ENCODE peak calls at places on chromosomes 6 and 20, in six cellular contexts. N, H, A, U, R and T are unnamed samples. For H4K20me1, H3K4me1 and H3K9me3, the result is how much of the 10 kb centered on the place peaks cover.

GRCh38 chr20:41782730-41783406 is 164.7 kb upstream of the CHD6 start:
- DNase-seq in R (no peak), U (no peak), A (no peak), H (no peak), N (no peak), T (peak)

GRCh38 chr6:128505603-128506002 is 14.8 kb downstream of the PTPRK start:
- DNase-seq in U (no peak), R (no peak), H (no peak), N (no peak), A (no peak), T (no peak)

GRCh38 chr6:68873236-68873635 is 238.2 kb downstream of the ADGRB3 start:
- DNase-seq in A (no peak), R (no peak), H (no peak), U (no peak), N (no peak), T (no peak)

GRCh38 chr6:105509506-105510331 is 106.8 kb upstream of the PREP start:
- DNase-seq in R (peak), A (no peak), N (no peak), H (peak), U (peak), T (no peak)

GRCh38 chr6:35294308-35294945 is 3.2 kb upstream of the DEF6 start:
- DNase-seq in H (peak), A (peak), U (peak), R (peak), N (peak), T (peak)

GRCh38 chr6:72631480-72631879 is 9.6 kb downstream of the KCNQ5 start:
- DNase-seq in N (no peak), A (no peak), H (no peak), U (no peak), R (no peak), T (no peak)

GRCh38 chr6:143279385-143279784 is 171.1 kb downstream of the ADAT2 start:
- DNase-seq in H (peak), R (peak), A (no peak), N (peak), U (peak), T (peak)

GRCh38 chr20:22160254-22160653 is 424.1 kb downstream of the FOXA2 start:
- DNase-seq in U (no peak), H (no peak), R (no peak), A (no peak), N (no peak), T (no peak)

GRCh38 chr6:169251822-169252804 is 1.5 kb downstream of the THBS2 start:
- DNase-seq in N (no peak), A (no peak), H (no peak), U (no peak), R (no peak), T (no peak)

GRCh38 chr20:24084281-24084680 is 95.7 kb upstream of the GGTLC1 start:
- DNase-seq in A (no peak), R (no peak), N (no peak), U (no peak), H (no peak), T (no peak)

GRCh38 chr20:53930651-53931504 is 139.5 kb downstream of the BCAS1 start:
- DNase-seq in A (no peak), U (no peak), N (peak), R (no peak), H (peak), T (no peak)

GRCh38 chr6:14596410-14596809 is 478.8 kb downstream of the CD83 start:
- DNase-seq in U (peak), R (peak), N (peak), H (no peak), A (no peak), T (no peak)

GRCh38 chr6:43833996-43834390 is 64.0 kb downstream of the VEGFA start:
- DNase-seq in A (no peak), H (no peak), N (no peak), U (no peak), R (no peak), T (no peak)

GRCh38 chr6:14734416-14735340 is 511.2 kb upstream of the JARID2 start:
- DNase-seq in H (peak), R (peak), A (no peak), N (peak), U (no peak), T (no peak)

GRCh38 chr20:41135187-41135887 is 2.0 kb upstream of the PLCG1 start:
- DNase-seq in H (peak), N (peak), A (peak), U (peak), R (peak), T (peak)

GRCh38 chr6:168015492-168016175 is 18.2 kb downstream of the KIF25 start:
- DNase-seq in N (no peak), A (no peak), U (no peak), R (no peak), H (no peak), T (no peak)

GRCh38 chr6:3770023-3770422 is 18.5 kb upstream of the PXDC1 start:
- DNase-seq in R (no peak), N (no peak), A (no peak), U (no peak), H (no peak), T (no peak)

GRCh38 chr6:169046483-169047192 is 207.0 kb downstream of the THBS2 start:
- DNase-seq in A (no peak), N (peak), U (no peak), R (no peak), H (no peak), T (no peak)

GRCh38 chr6:122461885-122462284 is 9.7 kb downstream of the SERINC1 start:
- DNase-seq in A (no peak), R (no peak), U (no peak), N (no peak), H (no peak), T (no peak)

GRCh38 chr6:148414836-148415235 is 72.2 kb downstream of the SASH1 start:
- DNase-seq in A (no peak), U (no peak), H (no peak), R (no peak), N (peak), T (no peak)

GRCh38 chr20:36493013-36493800 is 48.1 kb upstream of the MYL9 start:
- DNase-seq in U (no peak), H (peak), N (no peak), A (no peak), R (no peak), T (no peak)

GRCh38 chr6:41650120-41650519 is 11.9 kb downstream of the MDFI start:
- DNase-seq in R (no peak), N (no peak), U (no peak), A (no peak), H (no peak), T (no peak)

GRCh38 chr6:41651962-41652657 is 13.8 kb downstream of the MDFI start:
- DNase-seq in U (no peak), N (no peak), H (no peak), R (no peak), A (no peak), T (no peak)

GRCh38 chr6:41649596-41649995 is 11.3 kb downstream of the MDFI start:
- DNase-seq in U (no peak), H (no peak), N (no peak), R (no peak), A (no peak), T (no peak)

GRCh38 chr6:41652876-41653641 is 14.8 kb downstream of the MDFI start:
- DNase-seq in A (no peak), U (peak), H (no peak), R (no peak), N (no peak), T (no peak)

GRCh38 chr6:41651246-41651961 is 13.1 kb downstream of the MDFI start:
- DNase-seq in R (no peak), H (no peak), U (no peak), A (no peak), N (no peak), T (no peak)
- H4K20me1 ChIP-seq in R (under half), H (under half), U (under half), A (under half), N (under half), T (under half)

DNA sequence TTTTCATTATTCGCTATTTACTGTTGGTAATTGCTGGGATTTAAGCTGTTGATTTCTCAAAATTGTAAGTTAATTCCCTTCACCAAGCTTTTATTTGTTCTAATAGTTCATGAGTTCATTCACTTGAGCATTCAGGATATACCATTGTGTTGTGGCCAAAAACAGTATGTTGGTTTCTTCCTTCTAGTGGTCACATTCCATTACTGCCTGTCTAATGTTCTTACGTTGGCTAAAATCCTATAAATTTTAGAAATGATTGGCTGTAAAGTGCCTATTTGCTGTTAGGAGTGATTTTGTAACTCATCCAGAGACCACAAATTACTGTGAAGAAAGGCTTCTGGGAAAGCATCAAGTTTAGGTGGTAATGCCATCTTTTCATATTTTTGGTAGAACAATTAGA is 76.3 kb downstream of the FARS2 start:
- DNase-seq in A (no peak), H (no peak), U (no peak), R (no peak), N (no peak), T (no peak)
- H3K4me1 ChIP-seq in A (under half), H (under half), U (under half), R (under half), N (under half), T (under half)

GRCh38 chr20:43812216-43812615 is 85.4 kb upstream of the GTSF1L start:
- DNase-seq in N (no peak), A (no peak), U (no peak), H (no peak), R (no peak), T (no peak)
- H3K9me3 ChIP-seq in N (under half), A (under half), U (under half), H (under half), R (under half), T (under half)

DNA sequence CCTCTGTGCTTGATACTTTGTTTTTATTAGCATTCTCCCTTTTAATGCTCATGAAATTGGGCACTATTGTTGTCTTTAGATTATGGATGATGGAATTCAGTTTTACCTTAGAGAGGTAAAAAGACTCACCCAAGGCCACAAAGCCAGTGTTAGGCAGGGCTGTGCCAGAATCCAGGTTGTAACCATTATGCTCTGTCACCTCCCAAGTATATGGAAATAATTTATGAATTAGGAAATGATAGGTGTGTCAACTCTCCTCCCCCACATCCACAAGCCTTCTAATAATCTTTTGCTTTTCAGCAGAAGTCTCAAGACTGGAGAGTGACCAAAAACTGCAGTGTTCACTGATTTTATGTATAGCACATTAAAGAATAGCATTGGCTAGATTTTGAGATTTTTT is 13.0 kb downstream of the DCBLD1 start:
- DNase-seq in R (no peak), N (peak), U (no peak), H (no peak), A (no peak), T (no peak)
- H4K20me1 ChIP-seq in R (under half), N (under half), U (under half), H (under half), A (under half), T (under half)

GRCh38 chr6:132174919-132175318 is 223.7 kb upstream of the CCN2 start:
- DNase-seq in R (no peak), U (no peak), N (no peak), A (no peak), H (no peak), T (no peak)
- H3K4me1 ChIP-seq in R (under half), U (under half), N (under half), A (under half), H (under half), T (under half)

GRCh38 chr6:22647671-22648070 is 78.3 kb downstream of the HDGFL1 start:
- DNase-seq in A (no peak), U (no peak), R (no peak), H (no peak), N (no peak), T (no peak)

GRCh38 chr6:22642254-22642653 is 72.9 kb downstream of the HDGFL1 start:
- DNase-seq in U (no peak), H (no peak), N (no peak), R (no peak), A (no peak), T (no peak)

GRCh38 chr6:22637781-22638180 is 68.4 kb downstream of the HDGFL1 start:
- DNase-seq in R (no peak), A (no peak), N (no peak), U (no peak), H (no peak), T (no peak)

GRCh38 chr6:22643780-22644179 is 74.4 kb downstream of the HDGFL1 start:
- DNase-seq in H (no peak), A (no peak), U (no peak), R (no peak), N (no peak), T (no peak)
- H3K9me3 ChIP-seq in H (under half), A (under half), U (under half), R (under half), N (under half), T (under half)

GRCh38 chr20:50848846-50849673 is 54.2 kb downstream of the BCAS4 start:
- DNase-seq in U (no peak), N (no peak), H (peak), R (no peak), A (peak), T (peak)
- H4K20me1 ChIP-seq in U (under half), N (under half), H (under half), R (under half), A (under half), T (under half)

DNA sequence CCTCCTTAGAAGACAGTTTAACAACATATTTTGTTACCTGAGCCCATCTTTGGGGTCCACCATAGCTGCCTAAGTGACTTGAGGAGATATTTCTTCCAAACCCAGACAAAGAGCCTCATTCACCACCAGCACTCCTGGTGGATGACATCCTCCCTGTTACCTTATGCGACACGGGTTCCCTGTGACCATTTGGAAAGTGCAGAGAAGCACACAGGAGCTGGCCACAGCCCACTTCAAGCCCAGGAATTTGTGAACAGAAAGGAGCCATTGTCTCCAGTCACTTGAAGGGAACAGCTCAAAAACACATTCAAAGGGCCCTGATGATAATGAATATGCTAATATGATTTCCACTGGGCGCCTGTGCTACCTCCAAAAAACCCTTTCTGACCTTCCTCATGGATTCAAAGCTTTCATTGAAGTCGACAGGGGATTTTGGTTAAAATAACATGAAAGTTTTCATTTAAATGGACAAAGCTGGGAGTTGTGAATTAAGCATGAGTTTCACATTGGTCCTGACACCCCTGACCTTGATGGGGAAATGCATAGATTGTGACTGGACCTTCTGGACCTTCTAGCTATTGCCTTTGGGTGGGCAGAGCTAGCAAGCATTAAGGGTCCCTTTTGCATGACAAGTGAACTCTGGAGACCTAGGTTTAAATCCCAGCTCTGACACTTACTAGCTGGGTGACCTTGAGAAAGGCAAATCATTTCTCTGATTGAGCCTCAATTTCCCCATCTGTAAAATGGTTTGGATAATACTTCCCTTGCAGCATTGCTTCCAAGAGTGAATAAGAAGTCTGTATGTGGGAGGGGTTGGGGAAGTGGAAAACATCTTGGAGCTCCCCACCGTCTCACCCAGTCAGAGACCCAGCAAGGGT is 83.3 kb upstream of the SIRPA start:
- DNase-seq in N (peak), U (no peak), A (no peak), H (no peak), R (no peak), T (no peak)
- H3K4me1 ChIP-seq in N (half or more), U (under half), A (under half), H (under half), R (under half), T (under half)